ENCODE peak calls at places on chromosomes 5 and 9, in nine cellular contexts. X is neural progenitor cell; A is CD4-positive, alpha-beta memory T cell; H is Peyer's patch; G is cardiac muscle cell; B is stomach; R is CD8-positive, alpha-beta memory T cell; V is adrenal gland; P is right cardiac atrium. Y is an unnamed sample.

GRCh38 chr9:86452194-86452828 is 98.1 kb upstream of the TUT7 start:
- DNase-seq in X (no peak), B (no peak), V (no peak), R (no peak), P (no peak), H (no peak), A (no peak), G (peak; percentile 25), Y (no peak)

GRCh38 chr5:139658928-139659667 is 10.9 kb downstream of the CXXC5 start:
- DNase-seq in R (no peak), H (no peak), P (peak; percentile 85), X (peak; percentile 55), G (peak; percentile 63), B (peak; percentile 57), A (no peak), V (peak; percentile 88), Y (peak; percentile 70)

GRCh38 chr9:37913480-37914153 is 9.7 kb upstream of the SLC25A51 start:
- DNase-seq in V (peak; percentile 95), A (peak; percentile 70), X (peak; percentile 94), R (peak; percentile 57), P (peak; percentile 88), B (peak; percentile 85), H (peak; percentile 91), G (peak; percentile 74), Y (peak; percentile 98)

GRCh38 chr9:86321373-86321772 is 32.8 kb downstream of the TUT7 start:
- DNase-seq in A (no peak), P (no peak), V (no peak), G (peak; percentile 91), B (no peak), R (no peak), X (no peak), H (no peak), Y (no peak)

GRCh38 chr9:124899845-124900244 is 37.9 kb downstream of the ARPC5L start:
- DNase-seq in X (no peak), A (no peak), P (no peak), V (no peak), R (no peak), B (no peak), G (no peak), H (peak; percentile 34), Y (no peak)

GRCh38 chr9:89542461-89543021 is 44.6 kb upstream of the SEMA4D start:
- DNase-seq in R (no peak), P (no peak), X (no peak), H (peak; percentile 83), G (no peak), A (no peak), B (no peak), V (no peak), Y (peak; percentile 38)

GRCh38 chr5:43432486-43433365 is 20.5 kb upstream of the CCL28 start:
- DNase-seq in G (peak; percentile 95), P (peak; percentile 82), A (no peak), R (no peak), H (peak; percentile 70), V (peak; percentile 71), X (no peak), B (peak; percentile 86), Y (peak; percentile 63)

GRCh38 chr9:110753734-110754231 is 85.2 kb downstream of the MUSK start:
- DNase-seq in R (no peak), X (no peak), G (peak; percentile 77), B (no peak), V (no peak), H (no peak), P (no peak), A (no peak), Y (no peak)

GRCh38 chr5:35668794-35669193 is 51.1 kb downstream of the SPEF2 start:
- DNase-seq in V (no peak), H (no peak), B (no peak), G (no peak), P (no peak), A (no peak), R (no peak), X (no peak), Y (no peak)

GRCh38 chr5:178385472-178385853 is 152.9 kb upstream of the PHYKPL start:
- DNase-seq in R (no peak), G (no peak), V (no peak), X (no peak), A (no peak), P (peak; percentile 30), B (no peak), H (no peak), Y (peak; percentile 54)

DNA sequence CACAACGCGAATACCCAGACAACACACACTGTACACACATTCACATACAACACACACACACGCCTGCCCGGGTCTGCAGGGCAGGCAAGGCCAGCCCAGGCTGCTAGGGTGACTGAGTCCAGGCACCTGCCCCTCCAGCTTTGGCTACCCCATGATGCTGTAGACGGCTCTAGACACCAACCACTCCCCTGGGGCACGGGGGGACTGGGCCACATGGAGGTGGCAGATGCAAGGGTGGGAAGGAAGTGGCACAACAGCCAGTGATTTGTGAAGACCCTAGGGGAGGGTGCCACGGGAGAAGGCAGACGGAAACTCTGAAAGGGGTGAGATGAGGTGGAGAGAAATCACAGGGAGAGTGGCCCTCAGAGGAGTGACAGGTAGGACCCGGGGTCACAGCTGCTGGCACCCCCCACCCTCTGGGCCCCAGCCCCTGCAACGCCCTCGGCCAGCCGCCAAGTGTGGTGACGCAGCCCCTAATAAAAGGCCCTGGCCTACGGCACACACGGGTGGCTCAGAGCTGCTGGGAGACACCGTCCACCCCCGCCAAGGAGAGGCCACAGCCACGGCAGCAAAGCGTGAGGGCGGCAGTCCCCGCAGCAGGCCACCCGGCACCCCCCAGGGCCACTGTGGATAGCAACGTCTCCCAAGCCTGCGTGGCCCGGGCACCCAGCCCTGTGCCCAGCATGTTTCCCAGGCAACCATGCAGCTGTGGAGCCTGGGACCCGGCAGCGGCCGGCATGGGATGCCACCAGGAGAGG is 6.6 kb upstream of the CCDC187 start:
- DNase-seq in G (no peak), R (no peak), B (no peak), A (no peak), V (no peak), P (peak; percentile 67), H (no peak), X (no peak), Y (no peak)
- H3K4me1 ChIP-seq in G (no peaks in the 10 kb centered on the region), R (no peaks in the 10 kb centered on the region), B (peaks cover 16% of the 10 kb centered on the region), A (peaks cover 5% of the 10 kb centered on the region), V (no peaks in the 10 kb centered on the region), P (no peaks in the 10 kb centered on the region), H (no peaks in the 10 kb centered on the region), X (no peaks in the 10 kb centered on the region), Y (no peaks in the 10 kb centered on the region)

GRCh38 chr9:14277202-14277601 is 36.7 kb downstream of the NFIB start:
- DNase-seq in B (no peak), H (no peak), X (no peak), A (no peak), G (peak; percentile 87), P (peak; percentile 50), R (no peak), V (no peak), Y (no peak)
- H3K4me3 ChIP-seq in B (no peak overlapping the region), H (no peak overlapping the region), X (no peak overlapping the region), A (no peak overlapping the region), G (no peak overlapping the region), P (no peak overlapping the region), R (no peak overlapping the region), V (no peak overlapping the region), Y (no peak overlapping the region)

DNA sequence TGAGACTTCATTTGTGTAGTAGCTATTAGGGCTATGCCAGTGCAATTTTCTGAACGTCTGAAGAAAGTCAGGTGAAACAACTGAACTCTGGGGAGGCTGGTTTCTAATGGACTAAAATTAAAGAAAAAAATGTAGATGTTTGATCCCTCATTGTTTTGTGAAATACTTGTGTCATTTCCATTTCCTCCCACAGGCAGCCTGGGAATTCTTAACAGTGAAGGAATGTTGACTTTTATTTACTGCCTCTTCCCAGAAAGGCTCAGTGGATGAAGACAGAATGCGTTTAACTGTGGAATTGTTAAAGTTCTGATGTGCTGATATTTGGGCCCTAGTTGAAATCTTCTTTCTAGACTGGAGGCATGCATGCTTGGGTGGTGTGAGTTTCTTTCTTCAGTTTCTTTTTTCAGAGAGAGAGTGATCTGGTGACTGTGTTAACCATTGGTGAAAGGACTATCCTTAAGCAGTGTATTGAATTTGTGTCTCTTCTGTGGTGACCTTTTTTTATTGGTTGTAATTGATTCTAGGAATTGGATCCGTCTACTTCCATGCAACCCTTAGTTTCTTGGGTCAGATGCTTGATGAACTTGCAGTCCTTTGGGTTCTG is 15.5 kb downstream of the ACER2 start:
- DNase-seq in B (no peak), V (no peak), H (no peak), X (no peak), G (peak; percentile 68), A (no peak), P (no peak), R (no peak), Y (no peak)
- H3K27ac ChIP-seq in B (no peak overlapping the region), V (no peak overlapping the region), H (no peak overlapping the region), X (no peak overlapping the region), G (no peak overlapping the region), A (no peak overlapping the region), P (no peak overlapping the region), R (no peak overlapping the region), Y (no peak overlapping the region)

GRCh38 chr5:74624009-74624408 is 16.5 kb downstream of the ENC1 start:
- DNase-seq in B (no peak), G (no peak), A (no peak), V (no peak), X (no peak), H (no peak), R (no peak), P (no peak), Y (no peak)

GRCh38 chr5:74624501-74624900 is 16.0 kb downstream of the ENC1 start:
- DNase-seq in X (no peak), R (no peak), V (no peak), P (no peak), B (no peak), A (no peak), G (no peak), H (no peak), Y (no peak)

GRCh38 chr5:74624931-74625505 is 15.5 kb downstream of the ENC1 start:
- DNase-seq in G (no peak), P (no peak), X (no peak), A (no peak), B (no peak), R (no peak), H (no peak), V (no peak), Y (no peak)

GRCh38 chr5:74626386-74627222 is 13.9 kb downstream of the ENC1 start:
- DNase-seq in H (peak; percentile 47), R (no peak), V (no peak), X (no peak), A (no peak), P (no peak), G (no peak), B (no peak), Y (no peak)

DNA sequence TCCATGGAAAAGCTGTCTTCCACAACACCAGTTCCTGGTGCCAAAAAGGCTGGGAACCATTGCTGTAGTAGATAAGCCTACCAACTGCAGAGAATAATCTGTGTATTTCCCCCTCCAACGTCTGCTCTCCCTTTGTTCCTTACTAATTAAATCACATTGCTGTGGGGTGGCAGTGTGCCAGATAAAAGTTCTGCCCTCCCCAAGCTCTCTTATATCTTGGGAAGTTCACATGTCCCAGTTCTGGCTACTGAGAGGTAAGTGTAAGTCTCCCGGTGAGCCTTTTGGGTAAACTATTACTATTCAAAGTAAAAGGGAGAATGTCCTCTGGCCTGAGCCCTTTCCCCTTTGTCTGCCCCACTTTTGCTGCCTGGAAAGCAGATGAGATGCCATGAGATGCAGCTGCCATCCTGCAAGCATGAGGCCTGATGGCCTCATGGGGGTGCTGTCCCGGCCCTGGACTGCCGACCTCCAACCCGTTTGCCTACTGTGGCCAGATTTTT is 14.7 kb downstream of the ENC1 start:
- DNase-seq in B (peak; percentile 52), X (no peak), A (no peak), H (no peak), G (peak; percentile 87), P (no peak), V (no peak), R (no peak), Y (peak; percentile 78)
- H3K4me1 ChIP-seq in B (peaks cover 37% of the 10 kb centered on the region), X (peaks cover 62% of the 10 kb centered on the region), A (peaks cover 3% of the 10 kb centered on the region), H (no peaks in the 10 kb centered on the region), G (peaks cover 24% of the 10 kb centered on the region), P (no peaks in the 10 kb centered on the region), V (peaks cover 4% of the 10 kb centered on the region), R (peaks cover 14% of the 10 kb centered on the region), Y (peaks cover 38% of the 10 kb centered on the region)

Y was measured in endodermal cell.